ENCODE peak calls at places on chromosomes 3 and 15, in nine cellular contexts. One of them, this sample, is unnamed.

GRCh38 chr3:189953551-189953950 is 167.1 kb downstream of the P3H2 start:
- DNase-seq in OCI-M1: no peak
- DNase-seq in activated CD4-positive, alpha-beta T cell treated with anti-CD3 and anti-CD28 coated beads, Interleukin-2, amount 50 U/mL, for 48 hours: no peak
- DNase-seq in AG04449: no peak
- DNase-seq in MV-4-11: no peak
- DNase-seq in MM.1S: no peak
- DNase-seq in activated T-cell treated with anti-CD3 and anti-CD28 coated beads for 1 hour: no peak
- DNase-seq in ovary: no peak
- DNase-seq in progenitor cell of endocrine pancreas: no peak
- DNase-seq in this sample: no peak

GRCh38 chr3:37907371-37907770 is 45.7 kb downstream of the CTDSPL start:
- DNase-seq in activated T-cell treated with anti-CD3 and anti-CD28 coated beads for 1 hour: no peak
- DNase-seq in ovary: no peak
- DNase-seq in MV-4-11: no peak
- DNase-seq in OCI-M1: no peak
- DNase-seq in activated CD4-positive, alpha-beta T cell treated with anti-CD3 and anti-CD28 coated beads, Interleukin-2, amount 50 U/mL, for 48 hours: no peak
- DNase-seq in AG04449: no peak
- DNase-seq in progenitor cell of endocrine pancreas: no peak
- DNase-seq in MM.1S: no peak
- DNase-seq in this sample: no peak

GRCh38 chr15:72271895-72272212 is 500 bp downstream of the PARP6 start:
- DNase-seq in activated T-cell treated with anti-CD3 and anti-CD28 coated beads for 1 hour: no peak
- DNase-seq in ovary: no peak
- DNase-seq in progenitor cell of endocrine pancreas: no peak
- DNase-seq in MV-4-11: no peak
- DNase-seq in activated CD4-positive, alpha-beta T cell treated with anti-CD3 and anti-CD28 coated beads, Interleukin-2, amount 50 U/mL, for 48 hours: no peak
- DNase-seq in OCI-M1: peak; percentile 38
- DNase-seq in AG04449: no peak
- DNase-seq in MM.1S: peak; percentile 6
- DNase-seq in this sample: no peak

GRCh38 chr3:155890671-155891190 is 20.3 kb downstream of the GMPS start:
- DNase-seq in MM.1S: no peak
- DNase-seq in activated T-cell treated with anti-CD3 and anti-CD28 coated beads for 1 hour: no peak
- DNase-seq in AG04449: no peak
- DNase-seq in ovary: no peak
- DNase-seq in OCI-M1: peak; percentile 92
- DNase-seq in activated CD4-positive, alpha-beta T cell treated with anti-CD3 and anti-CD28 coated beads, Interleukin-2, amount 50 U/mL, for 48 hours: no peak
- DNase-seq in progenitor cell of endocrine pancreas: no peak
- DNase-seq in MV-4-11: no peak
- DNase-seq in this sample: no peak

GRCh38 chr3:146189519-146190173 is 28.7 kb upstream of the PLOD2 start:
- DNase-seq in ovary: no peak
- DNase-seq in MV-4-11: peak; percentile 32
- DNase-seq in OCI-M1: peak; percentile 89
- DNase-seq in activated T-cell treated with anti-CD3 and anti-CD28 coated beads for 1 hour: no peak
- DNase-seq in progenitor cell of endocrine pancreas: no peak
- DNase-seq in AG04449: no peak
- DNase-seq in MM.1S: peak; percentile 64
- DNase-seq in activated CD4-positive, alpha-beta T cell treated with anti-CD3 and anti-CD28 coated beads, Interleukin-2, amount 50 U/mL, for 48 hours: no peak
- DNase-seq in this sample: no peak

GRCh38 chr3:38453075-38453913 is at the start of gene ACVR2B:
- DNase-seq in activated T-cell treated with anti-CD3 and anti-CD28 coated beads for 1 hour: peak; percentile 63
- DNase-seq in AG04449: no peak
- DNase-seq in activated CD4-positive, alpha-beta T cell treated with anti-CD3 and anti-CD28 coated beads, Interleukin-2, amount 50 U/mL, for 48 hours: peak; percentile 74
- DNase-seq in ovary: peak; percentile 91
- DNase-seq in OCI-M1: peak; percentile 87
- DNase-seq in MM.1S: peak; percentile 82
- DNase-seq in MV-4-11: peak; percentile 68
- DNase-seq in progenitor cell of endocrine pancreas: peak; percentile 82
- DNase-seq in this sample: peak; percentile 91

GRCh38 chr3:163914567-163914966 is 1163.7 kb downstream of the SI start:
- DNase-seq in OCI-M1: no peak
- DNase-seq in activated T-cell treated with anti-CD3 and anti-CD28 coated beads for 1 hour: no peak
- DNase-seq in MV-4-11: no peak
- DNase-seq in AG04449: no peak
- DNase-seq in ovary: no peak
- DNase-seq in activated CD4-positive, alpha-beta T cell treated with anti-CD3 and anti-CD28 coated beads, Interleukin-2, amount 50 U/mL, for 48 hours: no peak
- DNase-seq in MM.1S: no peak
- DNase-seq in progenitor cell of endocrine pancreas: no peak
- DNase-seq in this sample: no peak

GRCh38 chr15:92449476-92449875 is 55.8 kb downstream of the ST8SIA2 start:
- DNase-seq in AG04449: peak; percentile 37
- DNase-seq in OCI-M1: no peak
- DNase-seq in ovary: no peak
- DNase-seq in activated T-cell treated with anti-CD3 and anti-CD28 coated beads for 1 hour: no peak
- DNase-seq in progenitor cell of endocrine pancreas: no peak
- DNase-seq in MM.1S: no peak
- DNase-seq in MV-4-11: no peak
- DNase-seq in activated CD4-positive, alpha-beta T cell treated with anti-CD3 and anti-CD28 coated beads, Interleukin-2, amount 50 U/mL, for 48 hours: no peak
- DNase-seq in this sample: no peak

GRCh38 chr3:57128863-57129602 is 36.1 kb downstream of the IL17RD start:
- DNase-seq in activated T-cell treated with anti-CD3 and anti-CD28 coated beads for 1 hour: no peak
- DNase-seq in MV-4-11: peak; percentile 38
- DNase-seq in progenitor cell of endocrine pancreas: no peak
- DNase-seq in activated CD4-positive, alpha-beta T cell treated with anti-CD3 and anti-CD28 coated beads, Interleukin-2, amount 50 U/mL, for 48 hours: no peak
- DNase-seq in ovary: no peak
- DNase-seq in AG04449: no peak
- DNase-seq in MM.1S: no peak
- DNase-seq in OCI-M1: no peak
- DNase-seq in this sample: no peak

GRCh38 chr3:187193181-187193580 is 4.1 kb upstream of the RTP1 start:
- DNase-seq in OCI-M1: no peak
- DNase-seq in MV-4-11: no peak
- DNase-seq in MM.1S: no peak
- DNase-seq in activated T-cell treated with anti-CD3 and anti-CD28 coated beads for 1 hour: no peak
- DNase-seq in activated CD4-positive, alpha-beta T cell treated with anti-CD3 and anti-CD28 coated beads, Interleukin-2, amount 50 U/mL, for 48 hours: no peak
- DNase-seq in AG04449: no peak
- DNase-seq in progenitor cell of endocrine pancreas: no peak
- DNase-seq in ovary: no peak
- DNase-seq in this sample: no peak

GRCh38 chr3:178434206-178434805 is 101.9 kb upstream of the KCNMB2 start:
- DNase-seq in ovary: no peak
- DNase-seq in AG04449: no peak
- DNase-seq in OCI-M1: peak; percentile 10
- DNase-seq in activated T-cell treated with anti-CD3 and anti-CD28 coated beads for 1 hour: no peak
- DNase-seq in MM.1S: peak; percentile 56
- DNase-seq in progenitor cell of endocrine pancreas: no peak
- DNase-seq in MV-4-11: peak; percentile 3
- DNase-seq in activated CD4-positive, alpha-beta T cell treated with anti-CD3 and anti-CD28 coated beads, Interleukin-2, amount 50 U/mL, for 48 hours: no peak
- DNase-seq in this sample: no peak

GRCh38 chr3:50531201-50531600 is 27.8 kb upstream of the CACNA2D2 start:
- DNase-seq in activated CD4-positive, alpha-beta T cell treated with anti-CD3 and anti-CD28 coated beads, Interleukin-2, amount 50 U/mL, for 48 hours: no peak
- DNase-seq in OCI-M1: no peak
- DNase-seq in MM.1S: no peak
- DNase-seq in activated T-cell treated with anti-CD3 and anti-CD28 coated beads for 1 hour: no peak
- DNase-seq in MV-4-11: no peak
- DNase-seq in progenitor cell of endocrine pancreas: no peak
- DNase-seq in AG04449: no peak
- DNase-seq in ovary: no peak
- DNase-seq in this sample: no peak

GRCh38 chr3:190321789-190322603 is at the start of gene CLDN1:
- DNase-seq in OCI-M1: peak; percentile 53
- DNase-seq in activated CD4-positive, alpha-beta T cell treated with anti-CD3 and anti-CD28 coated beads, Interleukin-2, amount 50 U/mL, for 48 hours: peak; percentile 77
- DNase-seq in MM.1S: peak; percentile 70
- DNase-seq in AG04449: no peak
- DNase-seq in progenitor cell of endocrine pancreas: peak; percentile 86
- DNase-seq in MV-4-11: peak; percentile 20
- DNase-seq in activated T-cell treated with anti-CD3 and anti-CD28 coated beads for 1 hour: peak; percentile 70
- DNase-seq in ovary: peak; percentile 78
- DNase-seq in this sample: peak; percentile 76

GRCh38 chr3:103712320-103713008 is 1277.6 kb downstream of the ZPLD1 start:
- DNase-seq in progenitor cell of endocrine pancreas: no peak
- DNase-seq in OCI-M1: no peak
- DNase-seq in activated T-cell treated with anti-CD3 and anti-CD28 coated beads for 1 hour: no peak
- DNase-seq in AG04449: no peak
- DNase-seq in ovary: no peak
- DNase-seq in MM.1S: peak; percentile 18
- DNase-seq in activated CD4-positive, alpha-beta T cell treated with anti-CD3 and anti-CD28 coated beads, Interleukin-2, amount 50 U/mL, for 48 hours: no peak
- DNase-seq in MV-4-11: no peak
- DNase-seq in this sample: no peak

GRCh38 chr3:20608054-20608738 is 422.2 kb upstream of the SGO1 start:
- DNase-seq in progenitor cell of endocrine pancreas: no peak
- DNase-seq in AG04449: no peak
- DNase-seq in ovary: no peak
- DNase-seq in OCI-M1: peak; percentile 22
- DNase-seq in activated CD4-positive, alpha-beta T cell treated with anti-CD3 and anti-CD28 coated beads, Interleukin-2, amount 50 U/mL, for 48 hours: no peak
- DNase-seq in MV-4-11: no peak
- DNase-seq in activated T-cell treated with anti-CD3 and anti-CD28 coated beads for 1 hour: no peak
- DNase-seq in MM.1S: no peak
- DNase-seq in this sample: no peak

GRCh38 chr15:73926191-73927002 is at the start of gene LOXL1:
- DNase-seq in activated CD4-positive, alpha-beta T cell treated with anti-CD3 and anti-CD28 coated beads, Interleukin-2, amount 50 U/mL, for 48 hours: no peak
- DNase-seq in activated T-cell treated with anti-CD3 and anti-CD28 coated beads for 1 hour: no peak
- DNase-seq in MM.1S: no peak
- DNase-seq in AG04449: peak; percentile 46
- DNase-seq in OCI-M1: no peak
- DNase-seq in progenitor cell of endocrine pancreas: peak; percentile 27
- DNase-seq in MV-4-11: peak; percentile 39
- DNase-seq in ovary: peak; percentile 74
- DNase-seq in this sample: peak; percentile 78

GRCh38 chr15:57914350-57915055 is 151.0 kb downstream of the ALDH1A2 start:
- DNase-seq in progenitor cell of endocrine pancreas: no peak
- DNase-seq in activated T-cell treated with anti-CD3 and anti-CD28 coated beads for 1 hour: no peak
- DNase-seq in ovary: peak; percentile 65
- DNase-seq in MV-4-11: no peak
- DNase-seq in MM.1S: no peak
- DNase-seq in activated CD4-positive, alpha-beta T cell treated with anti-CD3 and anti-CD28 coated beads, Interleukin-2, amount 50 U/mL, for 48 hours: no peak
- DNase-seq in OCI-M1: no peak
- DNase-seq in AG04449: no peak
- DNase-seq in this sample: no peak

GRCh38 chr15:92817339-92817886 is 82.7 kb upstream of the CHD2 start:
- DNase-seq in AG04449: no peak
- DNase-seq in OCI-M1: peak; percentile 75
- DNase-seq in ovary: no peak
- DNase-seq in MV-4-11: peak; percentile 74
- DNase-seq in activated T-cell treated with anti-CD3 and anti-CD28 coated beads for 1 hour: no peak
- DNase-seq in activated CD4-positive, alpha-beta T cell treated with anti-CD3 and anti-CD28 coated beads, Interleukin-2, amount 50 U/mL, for 48 hours: no peak
- DNase-seq in progenitor cell of endocrine pancreas: no peak
- DNase-seq in MM.1S: no peak
- DNase-seq in this sample: no peak

GRCh38 chr3:52477076-52477895 is 17.9 kb upstream of the STAB1 start:
- DNase-seq in activated CD4-positive, alpha-beta T cell treated with anti-CD3 and anti-CD28 coated beads, Interleukin-2, amount 50 U/mL, for 48 hours: no peak
- DNase-seq in OCI-M1: no peak
- DNase-seq in AG04449: no peak
- DNase-seq in progenitor cell of endocrine pancreas: no peak
- DNase-seq in activated T-cell treated with anti-CD3 and anti-CD28 coated beads for 1 hour: no peak
- DNase-seq in MM.1S: no peak
- DNase-seq in MV-4-11: no peak
- DNase-seq in ovary: no peak
- DNase-seq in this sample: no peak

GRCh38 chr3:43180027-43180426 is 74.1 kb upstream of the POMGNT2 start:
- DNase-seq in ovary: no peak
- DNase-seq in progenitor cell of endocrine pancreas: no peak
- DNase-seq in AG04449: peak; percentile 89
- DNase-seq in OCI-M1: no peak
- DNase-seq in activated CD4-positive, alpha-beta T cell treated with anti-CD3 and anti-CD28 coated beads, Interleukin-2, amount 50 U/mL, for 48 hours: no peak
- DNase-seq in MV-4-11: peak; percentile 79
- DNase-seq in MM.1S: peak; percentile 81
- DNase-seq in activated T-cell treated with anti-CD3 and anti-CD28 coated beads for 1 hour: no peak
- DNase-seq in this sample: no peak

GRCh38 chr3:45884368-45885201 is 1.8 kb upstream of the CCR9 start:
- DNase-seq in AG04449: no peak
- DNase-seq in progenitor cell of endocrine pancreas: no peak
- DNase-seq in MV-4-11: no peak
- DNase-seq in MM.1S: no peak
- DNase-seq in OCI-M1: no peak
- DNase-seq in activated CD4-positive, alpha-beta T cell treated with anti-CD3 and anti-CD28 coated beads, Interleukin-2, amount 50 U/mL, for 48 hours: peak; percentile 42
- DNase-seq in ovary: no peak
- DNase-seq in activated T-cell treated with anti-CD3 and anti-CD28 coated beads for 1 hour: no peak
- DNase-seq in this sample: no peak

GRCh38 chr15:68536331-68537095 is 42.3 kb upstream of the CORO2B start:
- DNase-seq in AG04449: peak; percentile 96
- DNase-seq in activated CD4-positive, alpha-beta T cell treated with anti-CD3 and anti-CD28 coated beads, Interleukin-2, amount 50 U/mL, for 48 hours: no peak
- DNase-seq in progenitor cell of endocrine pancreas: no peak
- DNase-seq in OCI-M1: peak; percentile 89
- DNase-seq in activated T-cell treated with anti-CD3 and anti-CD28 coated beads for 1 hour: no peak
- DNase-seq in MV-4-11: peak; percentile 65
- DNase-seq in MM.1S: no peak
- DNase-seq in ovary: no peak
- DNase-seq in this sample: no peak